ENCODE peak calls at places on chromosome 2, in eight cellular contexts. L is heart right ventricle; Q is aorta; K is caudate nucleus; M is activated CD8-positive, alpha-beta memory T cell treated with anti-CD3 and anti-CD28 coated beads for 24 hours; C is Calu3; R is neural progenitor cell; O is NCI-H2029. A is an unnamed sample.

GRCh38 chr2:204015118-204015842 is 78.7 kb downstream of the ICOS start:
- DNase-seq in L (no peak), O (no peak), C (no peak), R (no peak), M (no peak), Q (no peak), K (no peak), A (no peak)

GRCh38 chr2:65504814-65505697 is 72.7 kb upstream of the SPRED2 start:
- DNase-seq in M (no peak), L (no peak), R (no peak), C (peak; percentile 65), K (no peak), Q (no peak), O (no peak), A (no peak)

GRCh38 chr2:220043155-220043992 is 415.9 kb downstream of the SLC4A3 start:
- DNase-seq in Q (no peak), K (no peak), R (no peak), O (no peak), M (no peak), L (no peak), C (no peak), A (no peak)

GRCh38 chr2:191869178-191869577 is 22.3 kb upstream of the CAVIN2 start:
- DNase-seq in M (no peak), Q (no peak), C (peak; percentile 30), K (no peak), R (peak; percentile 86), L (no peak), O (no peak), A (no peak)

GRCh38 chr2:98502556-98503335 is 58.1 kb downstream of the INPP4A start:
- DNase-seq in K (no peak), Q (no peak), R (no peak), L (no peak), O (no peak), M (no peak), C (no peak), A (no peak)

GRCh38 chr2:45212953-45213635 is 203.8 kb upstream of the SIX2 start:
- DNase-seq in L (no peak), Q (no peak), K (no peak), R (no peak), M (no peak), O (no peak), C (no peak), A (no peak)

GRCh38 chr2:174003635-174004310 is 38.6 kb upstream of the SP3 start:
- DNase-seq in Q (no peak), K (no peak), C (peak; percentile 69), R (no peak), O (no peak), L (no peak), M (no peak), A (peak; percentile 50)

GRCh38 chr2:181887056-181887455 is 4.5 kb upstream of the ITPRID2 start:
- DNase-seq in O (no peak), Q (no peak), K (no peak), M (no peak), R (no peak), C (no peak), L (no peak), A (no peak)

GRCh38 chr2:96090181-96090500 is 26.2 kb downstream of the ADRA2B start:
- DNase-seq in C (no peak), K (peak; percentile 44), Q (peak; percentile 62), O (no peak), R (no peak), M (peak; percentile 30), L (no peak), A (no peak)

GRCh38 chr2:219627105-219628100 is at the start of gene SLC4A3:
- DNase-seq in M (no peak), K (no peak), R (peak; percentile 86), O (no peak), C (peak; percentile 61), Q (peak; percentile 76), L (peak; percentile 55), A (peak; percentile 69)